ENCODE peak calls at places on chromosomes 16 and 17, in four cellular contexts. G, L, H and R are unnamed samples.

GRCh38 chr16:58847902-58848661 is 114.0 kb upstream of the GOT2 start:
- DNase-seq in L (no peak), H (no peak), G (no peak), R (no peak)

GRCh38 chr16:87086575-87086974 is 230.6 kb downstream of the C16orf95 start:
- DNase-seq in G (peak), H (no peak), L (no peak), R (no peak)

GRCh38 chr17:8935194-8935593 is 30.3 kb downstream of the PIK3R5 start:
- DNase-seq in L (no peak), H (no peak), G (no peak), R (no peak)

GRCh38 chr16:81997738-81998137 is 13.5 kb downstream of the SDR42E1 start:
- DNase-seq in L (peak), H (no peak), G (no peak), R (no peak)

GRCh38 chr17:1649844-1650409 is at the start of gene RILP:
- DNase-seq in L (no peak), H (no peak), G (peak), R (peak)

GRCh38 chr17:64781013-64781392 is 118.9 kb upstream of the SMURF2 start:
- DNase-seq in G (peak), H (no peak), L (no peak), R (no peak)

GRCh38 chr17:64020068-64020766 is at the start of gene ICAM2:
- DNase-seq in H (peak), G (peak), L (no peak), R (no peak)

GRCh38 chr16:74841469-74841868 is 66.8 kb upstream of the FA2H start:
- DNase-seq in G (no peak), H (no peak), L (no peak), R (no peak)

GRCh38 chr16:346587-346986 is 5.9 kb downstream of the AXIN1 start:
- DNase-seq in L (no peak), H (no peak), G (no peak), R (no peak)

GRCh38 chr17:63480826-63481487 is 4.1 kb downstream of the ACE start:
- DNase-seq in H (no peak), G (no peak), L (no peak), R (no peak)

GRCh38 chr17:10730956-10731879 is 1.4 kb upstream of the TMEM220 start:
- DNase-seq in H (no peak), L (no peak), G (no peak), R (no peak)

GRCh38 chr17:46821482-46822387 is 3.2 kb upstream of the WNT3 start:
- DNase-seq in L (no peak), H (no peak), G (no peak), R (no peak)